ENCODE peak calls at places on chromosomes 13 and 19, in four cellular contexts. One of them, this sample, is unnamed.
A peak's percentile ranks its signal among the peaks of the same experiment; 100 is the strongest.

GRCh38 chr13:30864352-30865130 is 41.5 kb upstream of the MEDAG start:
- DNase-seq in K562: no peak
- DNase-seq in H1: no peak
- DNase-seq in HepG2: no peak
- DNase-seq in this sample: no peak

GRCh38 chr19:13554506-13555235 is 48.4 kb upstream of the CACNA1A start:
- DNase-seq in K562: no peak
- DNase-seq in H1: no peak
- DNase-seq in HepG2: no peak
- DNase-seq in this sample: no peak

GRCh38 chr19:11658954-11659353 is 61.7 kb downstream of the ZNF627 start:
- DNase-seq in K562: no peak
- DNase-seq in H1: no peak
- DNase-seq in HepG2: no peak
- DNase-seq in this sample: no peak

GRCh38 chr19:19078801-19079200 is 15.0 kb downstream of the SLC25A42 start:
- DNase-seq in K562: no peak
- DNase-seq in H1: no peak
- DNase-seq in HepG2: no peak
- DNase-seq in this sample: no peak

GRCh38 chr13:50995870-50996269 is 86.3 kb downstream of the RNASEH2B start:
- DNase-seq in K562: no peak
- DNase-seq in H1: no peak
- DNase-seq in HepG2: no peak
- DNase-seq in this sample: no peak

GRCh38 chr13:33263976-33264619 is 21.5 kb downstream of the STARD13 start:
- DNase-seq in K562: no peak
- DNase-seq in H1: no peak
- DNase-seq in HepG2: no peak
- DNase-seq in this sample: no peak

GRCh38 chr13:99647593-99647980 is 146.3 kb downstream of the TM9SF2 start:
- DNase-seq in K562: no peak
- DNase-seq in H1: no peak
- DNase-seq in HepG2: no peak
- DNase-seq in this sample: no peak

GRCh38 chr13:78595458-78595818 is 7.9 kb downstream of the POU4F1 start:
- DNase-seq in K562: no peak
- DNase-seq in H1: no peak
- DNase-seq in HepG2: no peak
- DNase-seq in this sample: no peak

GRCh38 chr13:32955881-32956594 is 60.2 kb upstream of the KL start:
- DNase-seq in K562: no peak
- DNase-seq in H1: no peak
- DNase-seq in HepG2: no peak
- DNase-seq in this sample: no peak

GRCh38 chr19:5403968-5404640 is 51.1 kb upstream of the ZNRF4 start:
- DNase-seq in K562: peak; percentile 83
- DNase-seq in H1: peak; percentile 71
- DNase-seq in HepG2: peak; percentile 63
- DNase-seq in this sample: peak; percentile 61

GRCh38 chr13:43239441-43239840 is 216.1 kb downstream of the DNAJC15 start:
- DNase-seq in K562: no peak
- DNase-seq in H1: no peak
- DNase-seq in HepG2: no peak
- DNase-seq in this sample: no peak

GRCh38 chr13:50094615-50095293 is 79.5 kb downstream of the KCNRG start:
- DNase-seq in K562: no peak
- DNase-seq in H1: no peak
- DNase-seq in HepG2: no peak
- DNase-seq in this sample: no peak

GRCh38 chr19:40627486-40628279 is 26.5 kb downstream of the LTBP4 start:
- DNase-seq in K562: no peak
- DNase-seq in H1: no peak
- DNase-seq in HepG2: no peak
- DNase-seq in this sample: no peak

GRCh38 chr13:114149774-114150740 is 17.6 kb upstream of the RASA3 start:
- DNase-seq in K562: no peak
- DNase-seq in H1: no peak
- DNase-seq in HepG2: no peak
- DNase-seq in this sample: no peak

GRCh38 chr19:44846455-44847143 is 502 bp downstream of the NECTIN2 start:
- DNase-seq in K562: no peak
- DNase-seq in H1: no peak
- DNase-seq in HepG2: no peak
- DNase-seq in this sample: no peak

GRCh38 chr13:98966019-98966418 is 11.8 kb downstream of the DOCK9 start:
- DNase-seq in K562: no peak
- DNase-seq in H1: no peak
- DNase-seq in HepG2: no peak
- DNase-seq in this sample: no peak

GRCh38 chr19:17473041-17473440 is 2.7 kb downstream of the SLC27A1 start:
- DNase-seq in K562: no peak
- DNase-seq in H1: no peak
- DNase-seq in HepG2: no peak
- DNase-seq in this sample: no peak

GRCh38 chr13:74866151-74866550 is 615.8 kb downstream of the TBC1D4 start:
- DNase-seq in K562: no peak
- DNase-seq in H1: no peak
- DNase-seq in HepG2: no peak
- DNase-seq in this sample: no peak

GRCh38 chr19:3293560-3293959 is 69.1 kb downstream of the CELF5 start:
- DNase-seq in K562: no peak
- DNase-seq in H1: no peak
- DNase-seq in HepG2: no peak
- DNase-seq in this sample: no peak

GRCh38 chr13:110127986-110128511 is 178.9 kb downstream of the COL4A1 start:
- DNase-seq in K562: no peak
- DNase-seq in H1: no peak
- DNase-seq in HepG2: no peak
- DNase-seq in this sample: no peak

GRCh38 chr19:32969549-32969948 is 2.2 kb downstream of the CEP89 start:
- DNase-seq in K562: no peak
- DNase-seq in H1: no peak
- DNase-seq in HepG2: no peak
- DNase-seq in this sample: no peak

GRCh38 chr19:19900124-19900523 is 622 bp upstream of the ZNF93 start:
- DNase-seq in K562: peak; percentile 27
- DNase-seq in H1: no peak
- DNase-seq in HepG2: no peak
- DNase-seq in this sample: no peak

GRCh38 chr13:46071590-46072249 is 19.2 kb upstream of the ZC3H13 start:
- DNase-seq in K562: no peak
- DNase-seq in H1: no peak
- DNase-seq in HepG2: peak; percentile 43
- DNase-seq in this sample: no peak

GRCh38 chr13:26220575-26220974 is 1.5 kb downstream of the RNF6 start:
- DNase-seq in K562: no peak
- DNase-seq in H1: no peak
- DNase-seq in HepG2: no peak
- DNase-seq in this sample: no peak

GRCh38 chr13:91154553-91154952 is 192.9 kb upstream of the MIR17HG start:
- DNase-seq in K562: no peak
- DNase-seq in H1: no peak
- DNase-seq in HepG2: no peak
- DNase-seq in this sample: no peak
- H3K4me1 ChIP-seq in K562: no peaks in the 10 kb centered on the region
- H3K4me1 ChIP-seq in H1: peaks cover 5% of the 10 kb centered on the region
- H3K4me1 ChIP-seq in HepG2: no peaks in the 10 kb centered on the region
- H3K4me1 ChIP-seq in this sample: no peaks in the 10 kb centered on the region

DNA sequence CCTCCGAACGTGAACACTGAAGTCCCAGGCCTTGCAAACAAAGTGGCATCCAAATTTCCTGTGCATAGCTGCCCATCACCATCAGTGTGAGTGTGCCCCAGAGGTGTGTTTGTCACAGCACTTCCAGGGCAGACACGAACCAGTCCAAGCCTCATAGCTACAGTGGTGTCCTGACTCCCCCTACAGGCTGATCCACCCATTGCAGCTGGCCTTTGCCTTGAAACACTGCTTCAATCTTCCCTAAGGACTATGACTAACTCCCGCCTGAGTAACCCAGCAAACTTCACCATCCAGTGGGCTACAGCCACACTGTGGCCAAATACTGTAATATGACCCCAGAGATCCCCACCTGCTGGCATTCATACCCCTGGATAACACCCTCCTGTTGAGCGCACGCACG is 3.9 kb downstream of the ZNF266 start:
- DNase-seq in K562: peak; percentile 47
- DNase-seq in H1: peak; percentile 80
- DNase-seq in HepG2: no peak
- DNase-seq in this sample: no peak
- TF ChIP-seq CTCF in K562: peak; percentile 65
- TF ChIP-seq CTCF in H1: peak; percentile 89
- TF ChIP-seq CTCF in HepG2: peak; percentile 73
- TF ChIP-seq CTCF in this sample: no peak

DNA sequence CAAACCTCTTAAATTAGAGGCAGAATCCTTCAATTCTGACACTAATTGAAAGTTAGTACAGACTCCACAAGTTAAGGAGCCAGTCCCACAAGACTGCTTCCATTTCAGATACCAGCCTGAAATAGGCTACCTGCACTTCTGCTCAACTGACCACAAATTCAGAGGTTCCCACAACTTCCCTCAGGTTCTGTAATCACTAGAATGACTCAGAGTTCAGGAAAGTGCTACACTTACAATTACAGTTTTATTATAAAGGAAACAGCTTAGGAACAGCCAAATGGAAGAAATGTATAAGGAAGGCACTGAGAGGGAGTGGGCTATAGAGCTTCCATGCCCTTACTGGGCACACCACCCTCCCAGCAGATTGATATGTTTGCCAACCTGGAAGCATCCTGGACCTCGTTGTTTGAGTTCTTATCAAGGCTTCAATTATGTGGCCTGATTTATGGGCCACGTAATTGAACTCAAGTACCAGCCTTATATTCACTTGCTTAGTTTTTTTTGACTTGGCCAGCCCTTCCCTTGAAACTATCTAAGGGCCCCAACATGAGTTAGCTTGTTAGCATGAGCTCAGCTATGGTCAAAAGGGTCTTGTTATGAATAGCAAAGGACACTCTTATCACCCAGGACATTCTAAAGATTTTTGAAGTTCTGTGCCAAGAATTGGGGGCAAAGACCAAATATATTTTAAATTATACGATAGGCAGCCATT is 25.9 kb downstream of the NBEA start:
- DNase-seq in K562: no peak
- DNase-seq in H1: no peak
- DNase-seq in HepG2: no peak
- DNase-seq in this sample: no peak
- TF ChIP-seq PHF8 in K562: no peak
- TF ChIP-seq PHF8 in H1: no peak
- TF ChIP-seq PHF8 in HepG2: no peak
- TF ChIP-seq PHF8 in this sample: no peak

DNA sequence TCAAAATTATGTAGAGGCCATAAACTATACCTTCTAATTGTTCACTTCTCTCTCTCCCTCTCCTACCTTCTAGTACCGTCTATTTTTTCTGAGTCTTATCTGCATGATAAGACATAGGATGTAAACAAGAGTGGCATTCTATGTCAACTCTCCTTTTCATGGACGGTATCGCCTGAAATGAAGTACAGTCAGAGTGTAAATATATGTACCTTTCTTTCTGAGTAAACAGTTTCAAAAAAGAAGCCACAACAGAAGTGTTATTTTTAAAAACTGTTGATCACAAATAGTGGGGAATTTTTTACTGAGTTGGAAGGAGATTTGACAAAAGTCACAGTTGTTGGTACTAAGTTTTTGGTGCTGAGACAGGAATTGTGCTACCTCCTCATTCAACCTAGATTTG is 298.1 kb downstream of the NDFIP2 start:
- DNase-seq in K562: no peak
- DNase-seq in H1: no peak
- DNase-seq in HepG2: no peak
- DNase-seq in this sample: no peak
- H3K4me1 ChIP-seq in K562: no peaks in the 10 kb centered on the region
- H3K4me1 ChIP-seq in H1: peaks cover 9% of the 10 kb centered on the region
- H3K4me1 ChIP-seq in HepG2: peaks cover 12% of the 10 kb centered on the region
- H3K4me1 ChIP-seq in this sample: peaks cover 20% of the 10 kb centered on the region

GRCh38 chr19:36528194-36528920 is at the start of gene ZNF260:
- DNase-seq in K562: peak; percentile 92
- DNase-seq in H1: peak; percentile 92
- DNase-seq in HepG2: peak; percentile 95
- DNase-seq in this sample: peak; percentile 97
- TF ChIP-seq CTCF in K562: no peak
- TF ChIP-seq CTCF in H1: no peak
- TF ChIP-seq CTCF in HepG2: peak; percentile 3
- TF ChIP-seq CTCF in this sample: no peak

GRCh38 chr13:47859129-47859528 is 141.9 kb downstream of the SUCLA2 start:
- DNase-seq in K562: no peak
- DNase-seq in H1: no peak
- DNase-seq in HepG2: no peak
- DNase-seq in this sample: no peak
- TF ChIP-seq PHF8 in K562: no peak
- TF ChIP-seq PHF8 in H1: no peak
- TF ChIP-seq PHF8 in HepG2: no peak
- TF ChIP-seq PHF8 in this sample: no peak

DNA sequence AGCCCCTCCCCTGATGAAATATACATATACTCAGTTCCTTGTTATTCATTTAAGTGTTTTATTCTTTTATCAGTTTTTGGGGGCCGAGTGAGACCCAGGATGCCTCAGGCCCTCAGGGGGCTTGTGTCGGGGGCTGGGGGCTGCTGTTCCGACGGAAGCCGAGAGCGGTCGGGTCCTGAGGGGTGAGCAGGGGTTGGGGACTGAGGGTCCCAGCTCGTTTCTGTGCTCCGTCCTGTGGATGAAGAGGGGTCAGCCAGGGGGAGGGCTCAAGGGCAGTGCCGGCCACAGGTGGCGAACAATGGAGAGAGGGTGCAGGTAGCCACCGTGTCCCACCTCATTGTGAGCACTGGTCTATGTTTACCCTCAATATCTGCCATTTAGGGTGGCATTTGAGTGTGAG is 1.9 kb downstream of the PCP2 start:
- DNase-seq in K562: no peak
- DNase-seq in H1: no peak
- DNase-seq in HepG2: no peak
- DNase-seq in this sample: no peak
- H3K4me1 ChIP-seq in K562: peaks cover 19% of the 10 kb centered on the region
- H3K4me1 ChIP-seq in H1: peaks cover 5% of the 10 kb centered on the region
- H3K4me1 ChIP-seq in HepG2: peaks cover 35% of the 10 kb centered on the region
- H3K4me1 ChIP-seq in this sample: peaks cover 14% of the 10 kb centered on the region

This sample was measured in A549.